ENCODE peak calls at places on chromosomes 3 and 15, in nine cellular contexts. One of them, this sample, is unnamed.

GRCh38 chr15:28079313-28079969 is 19.7 kb downstream of the OCA2 start:
- DNase-seq in ovary: no peak
- DNase-seq in WTC11: no peak
- DNase-seq in brain microvascular endothelial cell: no peak
- DNase-seq in NCI-H69: no peak
- DNase-seq in stimulated activated CD8-positive, alpha-beta memory T cell treated with anti-CD3 and anti-CD28 coated beads, Interleukin-7, amount 100 ng/mL, for 1 hour: no peak
- DNase-seq in T-cell: no peak
- DNase-seq in NCI-H1694: no peak
- DNase-seq in Caki2: no peak
- DNase-seq in this sample: no peak

GRCh38 chr15:89836255-89837133 is 21.8 kb upstream of the ANPEP start:
- DNase-seq in ovary: no peak
- DNase-seq in WTC11: no peak
- DNase-seq in brain microvascular endothelial cell: peak
- DNase-seq in NCI-H69: no peak
- DNase-seq in stimulated activated CD8-positive, alpha-beta memory T cell treated with anti-CD3 and anti-CD28 coated beads, Interleukin-7, amount 100 ng/mL, for 1 hour: no peak
- DNase-seq in T-cell: no peak
- DNase-seq in NCI-H1694: no peak
- DNase-seq in Caki2: no peak
- DNase-seq in this sample: peak

GRCh38 chr3:175620532-175620931 is 761.4 kb downstream of the NAALADL2 start:
- DNase-seq in ovary: no peak
- DNase-seq in WTC11: no peak
- DNase-seq in brain microvascular endothelial cell: no peak
- DNase-seq in NCI-H69: no peak
- DNase-seq in stimulated activated CD8-positive, alpha-beta memory T cell treated with anti-CD3 and anti-CD28 coated beads, Interleukin-7, amount 100 ng/mL, for 1 hour: no peak
- DNase-seq in T-cell: no peak
- DNase-seq in NCI-H1694: no peak
- DNase-seq in Caki2: no peak
- DNase-seq in this sample: no peak

GRCh38 chr3:88785841-88786240 is 321.6 kb upstream of the EPHA3 start:
- DNase-seq in ovary: no peak
- DNase-seq in WTC11: no peak
- DNase-seq in brain microvascular endothelial cell: no peak
- DNase-seq in NCI-H69: no peak
- DNase-seq in stimulated activated CD8-positive, alpha-beta memory T cell treated with anti-CD3 and anti-CD28 coated beads, Interleukin-7, amount 100 ng/mL, for 1 hour: no peak
- DNase-seq in T-cell: no peak
- DNase-seq in NCI-H1694: no peak
- DNase-seq in Caki2: no peak
- DNase-seq in this sample: no peak

GRCh38 chr3:128011140-128011539 is 41.1 kb upstream of the SEC61A1 start:
- DNase-seq in ovary: no peak
- DNase-seq in WTC11: peak
- DNase-seq in brain microvascular endothelial cell: peak
- DNase-seq in NCI-H69: peak
- DNase-seq in stimulated activated CD8-positive, alpha-beta memory T cell treated with anti-CD3 and anti-CD28 coated beads, Interleukin-7, amount 100 ng/mL, for 1 hour: no peak
- DNase-seq in T-cell: no peak
- DNase-seq in NCI-H1694: no peak
- DNase-seq in Caki2: no peak
- DNase-seq in this sample: peak

GRCh38 chr3:150911780-150912179 is 6.5 kb upstream of the MINDY4B start:
- DNase-seq in ovary: no peak
- DNase-seq in WTC11: no peak
- DNase-seq in brain microvascular endothelial cell: no peak
- DNase-seq in NCI-H69: no peak
- DNase-seq in stimulated activated CD8-positive, alpha-beta memory T cell treated with anti-CD3 and anti-CD28 coated beads, Interleukin-7, amount 100 ng/mL, for 1 hour: no peak
- DNase-seq in T-cell: no peak
- DNase-seq in NCI-H1694: peak
- DNase-seq in Caki2: no peak
- DNase-seq in this sample: no peak

GRCh38 chr3:54356299-54357037 is 234.1 kb downstream of the CACNA2D3 start:
- DNase-seq in ovary: peak
- DNase-seq in WTC11: no peak
- DNase-seq in brain microvascular endothelial cell: no peak
- DNase-seq in NCI-H69: no peak
- DNase-seq in stimulated activated CD8-positive, alpha-beta memory T cell treated with anti-CD3 and anti-CD28 coated beads, Interleukin-7, amount 100 ng/mL, for 1 hour: no peak
- DNase-seq in T-cell: no peak
- DNase-seq in NCI-H1694: no peak
- DNase-seq in Caki2: no peak
- DNase-seq in this sample: no peak

GRCh38 chr3:55937301-55937700 is 450.2 kb upstream of the WNT5A start:
- DNase-seq in ovary: no peak
- DNase-seq in WTC11: no peak
- DNase-seq in brain microvascular endothelial cell: no peak
- DNase-seq in NCI-H69: no peak
- DNase-seq in stimulated activated CD8-positive, alpha-beta memory T cell treated with anti-CD3 and anti-CD28 coated beads, Interleukin-7, amount 100 ng/mL, for 1 hour: no peak
- DNase-seq in T-cell: no peak
- DNase-seq in NCI-H1694: no peak
- DNase-seq in Caki2: no peak
- DNase-seq in this sample: no peak

GRCh38 chr3:156795890-156796451 is 30.2 kb upstream of the LEKR1 start:
- DNase-seq in ovary: no peak
- DNase-seq in WTC11: no peak
- DNase-seq in brain microvascular endothelial cell: no peak
- DNase-seq in NCI-H69: peak
- DNase-seq in stimulated activated CD8-positive, alpha-beta memory T cell treated with anti-CD3 and anti-CD28 coated beads, Interleukin-7, amount 100 ng/mL, for 1 hour: no peak
- DNase-seq in T-cell: no peak
- DNase-seq in NCI-H1694: no peak
- DNase-seq in Caki2: peak
- DNase-seq in this sample: no peak

GRCh38 chr3:189724366-189724765 is 93.2 kb downstream of the TP63 start:
- DNase-seq in ovary: no peak
- DNase-seq in WTC11: no peak
- DNase-seq in brain microvascular endothelial cell: no peak
- DNase-seq in NCI-H69: peak
- DNase-seq in stimulated activated CD8-positive, alpha-beta memory T cell treated with anti-CD3 and anti-CD28 coated beads, Interleukin-7, amount 100 ng/mL, for 1 hour: no peak
- DNase-seq in T-cell: no peak
- DNase-seq in NCI-H1694: peak
- DNase-seq in Caki2: no peak
- DNase-seq in this sample: no peak

GRCh38 chr15:100910119-100910518 is 9.0 kb upstream of the LRRK1 start:
- DNase-seq in ovary: no peak
- DNase-seq in WTC11: no peak
- DNase-seq in brain microvascular endothelial cell: no peak
- DNase-seq in NCI-H69: no peak
- DNase-seq in stimulated activated CD8-positive, alpha-beta memory T cell treated with anti-CD3 and anti-CD28 coated beads, Interleukin-7, amount 100 ng/mL, for 1 hour: no peak
- DNase-seq in T-cell: no peak
- DNase-seq in NCI-H1694: no peak
- DNase-seq in Caki2: no peak
- DNase-seq in this sample: no peak

GRCh38 chr3:129746629-129747028 is 140.2 kb upstream of the PLXND1 start:
- DNase-seq in ovary: no peak
- DNase-seq in WTC11: no peak
- DNase-seq in brain microvascular endothelial cell: no peak
- DNase-seq in NCI-H69: no peak
- DNase-seq in stimulated activated CD8-positive, alpha-beta memory T cell treated with anti-CD3 and anti-CD28 coated beads, Interleukin-7, amount 100 ng/mL, for 1 hour: no peak
- DNase-seq in T-cell: no peak
- DNase-seq in NCI-H1694: no peak
- DNase-seq in Caki2: no peak
- DNase-seq in this sample: no peak

GRCh38 chr3:151312972-151313371 is 3.6 kb downstream of the GPR87 start:
- DNase-seq in ovary: no peak
- DNase-seq in WTC11: no peak
- DNase-seq in brain microvascular endothelial cell: no peak
- DNase-seq in NCI-H69: peak
- DNase-seq in stimulated activated CD8-positive, alpha-beta memory T cell treated with anti-CD3 and anti-CD28 coated beads, Interleukin-7, amount 100 ng/mL, for 1 hour: no peak
- DNase-seq in T-cell: no peak
- DNase-seq in NCI-H1694: no peak
- DNase-seq in Caki2: no peak
- DNase-seq in this sample: no peak

GRCh38 chr15:90035095-90035834 is 34.1 kb downstream of the ZNF710 start:
- DNase-seq in ovary: peak
- DNase-seq in WTC11: no peak
- DNase-seq in brain microvascular endothelial cell: peak
- DNase-seq in NCI-H69: peak
- DNase-seq in stimulated activated CD8-positive, alpha-beta memory T cell treated with anti-CD3 and anti-CD28 coated beads, Interleukin-7, amount 100 ng/mL, for 1 hour: no peak
- DNase-seq in T-cell: peak
- DNase-seq in NCI-H1694: no peak
- DNase-seq in Caki2: no peak
- DNase-seq in this sample: no peak